ENCODE peak calls at places on chromosomes 11 and 22, in five cellular contexts. One of them, this sample, is unnamed.
A peak's percentile ranks its signal among the peaks of the same experiment; 100 is the strongest.

GRCh38 chr22:43455861-43456260 is 44.0 kb downstream of the MPPED1 start:
- DNase-seq in hepatocyte: no peak
- DNase-seq in GM23338: no peak
- DNase-seq in PC-3: no peak
- DNase-seq in SK-N-SH: no peak
- DNase-seq in this sample: no peak

GRCh38 chr22:36377022-36377631 is 10.6 kb downstream of the MYH9 start:
- DNase-seq in hepatocyte: no peak
- DNase-seq in SK-N-SH: no peak
- DNase-seq in PC-3: no peak
- DNase-seq in GM23338: no peak
- DNase-seq in this sample: peak; percentile 86

GRCh38 chr11:110472858-110473257 is 43.1 kb downstream of the FDX1 start:
- DNase-seq in PC-3: peak; percentile 73
- DNase-seq in GM23338: no peak
- DNase-seq in hepatocyte: no peak
- DNase-seq in SK-N-SH: no peak
- DNase-seq in this sample: no peak

GRCh38 chr11:47915407-47916137 is 64.8 kb upstream of the PTPRJ start:
- DNase-seq in hepatocyte: no peak
- DNase-seq in GM23338: no peak
- DNase-seq in SK-N-SH: peak; percentile 41
- DNase-seq in PC-3: no peak
- DNase-seq in this sample: peak; percentile 61

GRCh38 chr11:86264649-86265048 is 20.1 kb downstream of the EED start:
- DNase-seq in SK-N-SH: no peak
- DNase-seq in hepatocyte: no peak
- DNase-seq in PC-3: no peak
- DNase-seq in GM23338: no peak
- DNase-seq in this sample: no peak

GRCh38 chr11:66070604-66071325 is 693 bp downstream of the PACS1 start:
- DNase-seq in hepatocyte: peak; percentile 65
- DNase-seq in PC-3: peak; percentile 47
- DNase-seq in GM23338: peak; percentile 56
- DNase-seq in SK-N-SH: peak; percentile 74
- DNase-seq in this sample: no peak

GRCh38 chr11:70880416-70880815 is 372.0 kb downstream of the SHANK2 start:
- DNase-seq in GM23338: no peak
- DNase-seq in PC-3: no peak
- DNase-seq in hepatocyte: no peak
- DNase-seq in SK-N-SH: no peak
- DNase-seq in this sample: no peak

GRCh38 chr11:120302001-120302805 is 22.9 kb upstream of the TLCD5 start:
- DNase-seq in hepatocyte: no peak
- DNase-seq in SK-N-SH: no peak
- DNase-seq in GM23338: no peak
- DNase-seq in PC-3: peak; percentile 78
- DNase-seq in this sample: no peak

GRCh38 chr22:31630331-31631329 is 31.4 kb downstream of the PISD start:
- DNase-seq in SK-N-SH: peak; percentile 93
- DNase-seq in hepatocyte: peak; percentile 93
- DNase-seq in GM23338: peak; percentile 95
- DNase-seq in PC-3: peak; percentile 71
- DNase-seq in this sample: peak; percentile 96

GRCh38 chr11:31816467-31817053 is 5.4 kb upstream of the PAX6 start:
- DNase-seq in PC-3: no peak
- DNase-seq in GM23338: peak; percentile 60
- DNase-seq in hepatocyte: peak; percentile 40
- DNase-seq in SK-N-SH: peak; percentile 50
- DNase-seq in this sample: no peak

GRCh38 chr11:128814856-128815705 is 52.0 kb downstream of the KCNJ1 start:
- DNase-seq in PC-3: peak; percentile 46
- DNase-seq in GM23338: peak; percentile 98
- DNase-seq in hepatocyte: peak; percentile 82
- DNase-seq in SK-N-SH: peak; percentile 49
- DNase-seq in this sample: no peak
- TF ChIP-seq EZH2phosphoT487 in PC-3: no peak
- TF ChIP-seq EZH2phosphoT487 in GM23338: no peak
- TF ChIP-seq EZH2phosphoT487 in hepatocyte: no peak
- TF ChIP-seq EZH2phosphoT487 in SK-N-SH: no peak
- TF ChIP-seq EZH2phosphoT487 in this sample: no peak

GRCh38 chr11:76229690-76230240 is 23.5 kb upstream of the WNT11 start:
- DNase-seq in PC-3: no peak
- DNase-seq in hepatocyte: no peak
- DNase-seq in SK-N-SH: no peak
- DNase-seq in GM23338: no peak
- DNase-seq in this sample: no peak
- TF ChIP-seq CTCF in PC-3: no peak
- TF ChIP-seq CTCF in hepatocyte: no peak
- TF ChIP-seq CTCF in SK-N-SH: no peak
- TF ChIP-seq CTCF in GM23338: no peak
- TF ChIP-seq CTCF in this sample: no peak

DNA sequence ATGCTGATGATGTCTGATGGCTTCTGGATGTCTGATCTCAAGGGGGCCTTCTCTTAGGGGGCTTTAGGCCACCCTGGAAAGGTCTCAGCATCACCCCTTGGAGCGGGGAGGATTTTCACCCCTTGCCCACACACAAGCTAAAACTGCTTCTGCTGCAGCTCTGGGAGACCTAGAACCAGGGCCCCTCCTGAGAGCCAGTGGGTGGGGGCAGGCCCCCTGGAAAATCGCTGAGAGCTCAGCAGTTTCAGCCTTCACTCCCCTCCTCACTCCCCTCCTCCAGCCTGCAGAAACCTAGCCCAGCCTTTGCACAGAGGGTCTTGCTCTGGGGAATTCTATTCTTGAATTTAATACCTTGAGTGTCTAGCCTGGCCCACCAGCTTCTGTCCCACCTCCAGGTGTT is 17.2 kb downstream of the CD6 start:
- DNase-seq in hepatocyte: no peak
- DNase-seq in GM23338: no peak
- DNase-seq in SK-N-SH: no peak
- DNase-seq in PC-3: no peak
- DNase-seq in this sample: no peak
- TF ChIP-seq EZH2phosphoT487 in hepatocyte: no peak
- TF ChIP-seq EZH2phosphoT487 in GM23338: no peak
- TF ChIP-seq EZH2phosphoT487 in SK-N-SH: no peak
- TF ChIP-seq EZH2phosphoT487 in PC-3: no peak
- TF ChIP-seq EZH2phosphoT487 in this sample: no peak

DNA sequence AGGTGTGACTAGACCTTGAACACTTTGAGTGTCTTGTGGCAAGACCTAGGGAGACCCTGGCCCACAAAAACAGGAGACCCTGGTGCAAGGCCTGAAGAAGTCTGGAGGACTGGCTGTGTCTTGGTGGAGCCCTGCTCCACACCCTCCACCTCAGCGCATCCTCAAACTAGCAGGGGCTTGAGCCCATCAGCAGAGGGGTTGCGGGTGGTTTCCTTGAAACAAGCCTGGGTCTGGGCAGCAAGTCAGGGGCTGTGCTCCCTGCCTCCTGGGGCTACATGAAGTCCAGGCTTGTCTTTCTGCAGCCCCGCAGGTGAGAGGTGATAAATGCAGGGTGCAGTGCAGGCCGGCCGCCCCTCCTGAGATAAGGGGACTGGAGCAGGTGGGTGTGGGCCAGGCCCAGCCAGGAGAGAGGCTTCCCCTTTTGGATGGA is 2.9 kb downstream of the CDKN1C start:
- DNase-seq in SK-N-SH: no peak
- DNase-seq in hepatocyte: no peak
- DNase-seq in GM23338: peak; percentile 50
- DNase-seq in PC-3: no peak
- DNase-seq in this sample: no peak
- TF ChIP-seq CTCF in SK-N-SH: no peak
- TF ChIP-seq CTCF in hepatocyte: no peak
- TF ChIP-seq CTCF in GM23338: no peak
- TF ChIP-seq CTCF in PC-3: no peak
- TF ChIP-seq CTCF in this sample: no peak

GRCh38 chr11:102322560-102322959 is 5.3 kb downstream of the BIRC3 start:
- DNase-seq in GM23338: no peak
- DNase-seq in SK-N-SH: no peak
- DNase-seq in PC-3: no peak
- DNase-seq in hepatocyte: no peak
- DNase-seq in this sample: peak; percentile 68
- TF ChIP-seq EZH2phosphoT487 in GM23338: no peak
- TF ChIP-seq EZH2phosphoT487 in SK-N-SH: no peak
- TF ChIP-seq EZH2phosphoT487 in PC-3: no peak
- TF ChIP-seq EZH2phosphoT487 in hepatocyte: no peak
- TF ChIP-seq EZH2phosphoT487 in this sample: no peak

GRCh38 chr11:22635689-22636088 is 10.1 kb upstream of the FANCF start:
- DNase-seq in PC-3: no peak
- DNase-seq in hepatocyte: no peak
- DNase-seq in SK-N-SH: no peak
- DNase-seq in GM23338: peak; percentile 21
- DNase-seq in this sample: no peak

GRCh38 chr11:22634897-22635629 is 9.4 kb upstream of the FANCF start:
- DNase-seq in PC-3: no peak
- DNase-seq in GM23338: peak; percentile 51
- DNase-seq in SK-N-SH: no peak
- DNase-seq in hepatocyte: peak; percentile 35
- DNase-seq in this sample: no peak

GRCh38 chr11:22633354-22633902 is 7.8 kb upstream of the FANCF start:
- DNase-seq in GM23338: peak; percentile 48
- DNase-seq in hepatocyte: no peak
- DNase-seq in SK-N-SH: no peak
- DNase-seq in PC-3: no peak
- DNase-seq in this sample: no peak
- TF ChIP-seq CTCF in GM23338: peak; percentile 22
- TF ChIP-seq CTCF in hepatocyte: no peak
- TF ChIP-seq CTCF in SK-N-SH: no peak
- TF ChIP-seq CTCF in PC-3: no peak
- TF ChIP-seq CTCF in this sample: no peak

GRCh38 chr22:26174280-26174679 is 5.0 kb downstream of the SEZ6L start:
- DNase-seq in GM23338: peak; percentile 90
- DNase-seq in SK-N-SH: peak; percentile 42
- DNase-seq in PC-3: peak; percentile 1
- DNase-seq in hepatocyte: peak; percentile 48
- DNase-seq in this sample: no peak

GRCh38 chr22:26170795-26171194 is 1.5 kb downstream of the SEZ6L start:
- DNase-seq in GM23338: peak; percentile 85
- DNase-seq in SK-N-SH: peak; percentile 62
- DNase-seq in PC-3: no peak
- DNase-seq in hepatocyte: peak; percentile 43
- DNase-seq in this sample: no peak

GRCh38 chr22:26169312-26170111 is at the start of gene SEZ6L:
- DNase-seq in SK-N-SH: peak; percentile 90
- DNase-seq in GM23338: peak; percentile 79
- DNase-seq in PC-3: no peak
- DNase-seq in hepatocyte: peak; percentile 22
- DNase-seq in this sample: no peak

GRCh38 chr22:26170112-26170492 is 840 bp downstream of the SEZ6L start:
- DNase-seq in SK-N-SH: no peak
- DNase-seq in GM23338: peak; percentile 27
- DNase-seq in PC-3: no peak
- DNase-seq in hepatocyte: no peak
- DNase-seq in this sample: no peak

GRCh38 chr22:26172389-26172990 is 3.2 kb downstream of the SEZ6L start:
- DNase-seq in SK-N-SH: peak; percentile 61
- DNase-seq in hepatocyte: peak; percentile 74
- DNase-seq in PC-3: peak; percentile 29
- DNase-seq in GM23338: peak; percentile 87
- DNase-seq in this sample: peak; percentile 45
- TF ChIP-seq EZH2phosphoT487 in SK-N-SH: no peak
- TF ChIP-seq EZH2phosphoT487 in hepatocyte: no peak
- TF ChIP-seq EZH2phosphoT487 in PC-3: no peak
- TF ChIP-seq EZH2phosphoT487 in GM23338: no peak
- TF ChIP-seq EZH2phosphoT487 in this sample: no peak

This sample was measured in OCI-LY7.